ENCODE peak calls at places on chromosomes 6 and 20, in four cellular contexts. One of them, this sample, is unnamed. For H3K4me1, the result is how much of the 10 kb centered on the place peaks cover.

GRCh38 chr6:150230877-150231428 is 88.1 kb downstream of the PPP1R14C start:
- DNase-seq in upper lobe of left lung: no peak
- DNase-seq in lower lobe of right lung: no peak
- DNase-seq in OCI-LY7: no peak
- DNase-seq in this sample: no peak

GRCh38 chr6:148379966-148380653 is 37.5 kb downstream of the SASH1 start:
- DNase-seq in upper lobe of left lung: no peak
- DNase-seq in lower lobe of right lung: no peak
- DNase-seq in OCI-LY7: no peak
- DNase-seq in this sample: no peak

GRCh38 chr6:1322725-1323219 is 10.9 kb downstream of the FOXQ1 start:
- DNase-seq in upper lobe of left lung: no peak
- DNase-seq in lower lobe of right lung: no peak
- DNase-seq in OCI-LY7: no peak
- DNase-seq in this sample: no peak

GRCh38 chr20:33262658-33263065 is 20.4 kb upstream of the BPIFB1 start:
- DNase-seq in upper lobe of left lung: no peak
- DNase-seq in lower lobe of right lung: no peak
- DNase-seq in OCI-LY7: peak
- DNase-seq in this sample: peak

GRCh38 chr6:341914-342831 is 49.4 kb upstream of the IRF4 start:
- DNase-seq in upper lobe of left lung: peak
- DNase-seq in lower lobe of right lung: no peak
- DNase-seq in OCI-LY7: no peak
- DNase-seq in this sample: no peak

GRCh38 chr6:136137008-136137689 is 113.0 kb downstream of the MTFR2 start:
- DNase-seq in upper lobe of left lung: no peak
- DNase-seq in lower lobe of right lung: no peak
- DNase-seq in OCI-LY7: no peak
- DNase-seq in this sample: no peak

GRCh38 chr6:73830119-73830518 is 134.1 kb downstream of the CD109 start:
- DNase-seq in upper lobe of left lung: no peak
- DNase-seq in lower lobe of right lung: no peak
- DNase-seq in OCI-LY7: no peak
- DNase-seq in this sample: no peak

GRCh38 chr20:38460040-38460623 is 12.5 kb upstream of the RALGAPB start:
- DNase-seq in upper lobe of left lung: no peak
- DNase-seq in lower lobe of right lung: no peak
- DNase-seq in OCI-LY7: no peak
- DNase-seq in this sample: no peak

GRCh38 chr6:101150226-101150625 is 243.3 kb upstream of the GRIK2 start:
- DNase-seq in upper lobe of left lung: no peak
- DNase-seq in lower lobe of right lung: no peak
- DNase-seq in OCI-LY7: no peak
- DNase-seq in this sample: no peak

GRCh38 chr6:53347250-53347920 is 1.4 kb downstream of the ELOVL5 start:
- DNase-seq in upper lobe of left lung: no peak
- DNase-seq in lower lobe of right lung: no peak
- DNase-seq in OCI-LY7: peak
- DNase-seq in this sample: no peak

GRCh38 chr6:52285174-52286068 is 879 bp upstream of the MCM3 start:
- DNase-seq in upper lobe of left lung: no peak
- DNase-seq in lower lobe of right lung: no peak
- DNase-seq in OCI-LY7: peak
- DNase-seq in this sample: no peak

GRCh38 chr6:122068291-122068769 is 331.1 kb upstream of the HSF2 start:
- DNase-seq in upper lobe of left lung: no peak
- DNase-seq in lower lobe of right lung: no peak
- DNase-seq in OCI-LY7: no peak
- DNase-seq in this sample: no peak

GRCh38 chr20:63863021-63863797 is 1.9 kb upstream of the TPD52L2 start:
- DNase-seq in upper lobe of left lung: no peak
- DNase-seq in lower lobe of right lung: no peak
- DNase-seq in OCI-LY7: no peak
- DNase-seq in this sample: peak

GRCh38 chr20:59845472-59845871 is 88.0 kb downstream of the SYCP2 start:
- DNase-seq in upper lobe of left lung: no peak
- DNase-seq in lower lobe of right lung: no peak
- DNase-seq in OCI-LY7: no peak
- DNase-seq in this sample: no peak

GRCh38 chr6:71040043-71040442 is 83.2 kb upstream of the B3GAT2 start:
- DNase-seq in upper lobe of left lung: no peak
- DNase-seq in lower lobe of right lung: no peak
- DNase-seq in OCI-LY7: no peak
- DNase-seq in this sample: no peak

DNA sequence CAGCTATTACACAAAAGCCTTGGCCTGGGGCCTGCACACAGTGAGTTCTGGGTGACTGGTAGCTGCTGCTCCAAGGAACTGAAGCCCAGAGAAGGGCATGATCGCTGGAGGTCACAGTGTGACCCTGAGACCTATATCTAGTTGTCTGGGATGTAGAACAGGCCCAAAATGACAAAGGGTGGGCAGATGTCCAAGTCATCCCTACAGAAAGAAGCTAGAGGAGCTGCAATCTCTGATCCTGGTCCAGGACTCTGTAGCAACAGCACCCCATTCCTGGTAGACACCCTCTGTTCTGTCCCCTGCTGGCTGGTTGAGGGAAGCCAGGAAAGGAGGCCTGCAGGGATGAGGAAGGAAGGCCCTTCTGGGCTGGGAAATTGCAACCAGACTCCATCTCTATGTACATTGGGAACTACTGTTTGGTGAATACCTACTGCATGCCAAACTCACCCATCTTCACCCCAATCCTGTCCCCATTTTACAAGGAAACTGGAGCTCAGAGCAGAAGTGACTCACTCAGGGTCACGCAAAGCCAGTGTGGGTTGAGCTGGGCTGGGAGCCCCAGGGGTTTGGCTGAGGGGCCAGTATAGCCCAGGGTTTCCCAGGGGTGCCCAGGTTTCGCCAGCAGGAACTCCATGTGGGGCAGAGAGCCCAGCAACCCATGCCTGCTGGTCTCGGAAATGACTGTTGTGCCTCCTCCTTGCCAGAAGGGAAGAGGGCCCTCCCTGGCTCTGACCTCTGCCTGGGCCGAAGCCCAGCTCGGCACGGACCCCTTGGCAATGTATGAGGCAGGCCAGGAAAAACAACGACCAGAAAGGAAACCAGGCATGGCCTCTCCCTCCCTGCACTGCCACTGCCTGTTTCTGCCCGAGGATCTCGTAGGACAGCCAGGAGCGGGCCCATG is 44.9 kb upstream of the TLDC2 start:
- DNase-seq in upper lobe of left lung: peak
- DNase-seq in lower lobe of right lung: peak
- DNase-seq in OCI-LY7: no peak
- DNase-seq in this sample: peak
- H3K4me3 ChIP-seq in upper lobe of left lung: no peak
- H3K4me3 ChIP-seq in lower lobe of right lung: no peak
- H3K4me3 ChIP-seq in OCI-LY7: no peak
- H3K4me3 ChIP-seq in this sample: no peak

GRCh38 chr20:49184691-49185070 is 3.5 kb downstream of the STAU1 start:
- DNase-seq in upper lobe of left lung: no peak
- DNase-seq in lower lobe of right lung: no peak
- DNase-seq in OCI-LY7: no peak
- DNase-seq in this sample: no peak
- H3K4me1 ChIP-seq in upper lobe of left lung: under half
- H3K4me1 ChIP-seq in lower lobe of right lung: half or more
- H3K4me1 ChIP-seq in OCI-LY7: under half
- H3K4me1 ChIP-seq in this sample: under half

DNA sequence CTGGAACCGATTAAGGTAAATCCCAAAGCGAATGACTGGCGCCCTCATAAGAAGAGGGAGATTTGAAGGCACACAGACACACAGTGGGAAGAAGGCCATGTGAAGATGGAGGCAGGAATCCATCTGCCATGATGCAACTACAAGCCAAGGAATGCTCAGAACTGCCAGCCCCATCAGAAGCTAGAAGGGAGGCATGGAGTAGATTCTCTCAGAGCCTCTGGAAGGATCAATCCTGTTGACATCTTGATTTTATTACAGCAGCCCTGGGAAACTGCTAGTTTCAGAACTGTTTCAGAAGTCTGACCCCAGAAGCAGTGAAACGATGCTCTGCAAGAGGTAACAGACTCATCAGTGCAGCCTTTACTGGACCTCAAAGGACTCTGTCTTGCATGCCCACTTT is 103.5 kb upstream of the GPR6 start:
- DNase-seq in upper lobe of left lung: no peak
- DNase-seq in lower lobe of right lung: no peak
- DNase-seq in OCI-LY7: no peak
- DNase-seq in this sample: no peak
- TF ChIP-seq CTCF in upper lobe of left lung: no peak
- TF ChIP-seq CTCF in lower lobe of right lung: no peak
- TF ChIP-seq CTCF in OCI-LY7: no peak
- TF ChIP-seq CTCF in this sample: no peak

GRCh38 chr6:153083869-153084268 is 47.2 kb downstream of the RGS17 start:
- DNase-seq in upper lobe of left lung: no peak
- DNase-seq in lower lobe of right lung: no peak
- DNase-seq in OCI-LY7: no peak
- DNase-seq in this sample: no peak
- H3K4me3 ChIP-seq in upper lobe of left lung: no peak
- H3K4me3 ChIP-seq in lower lobe of right lung: no peak
- H3K4me3 ChIP-seq in OCI-LY7: no peak
- H3K4me3 ChIP-seq in this sample: no peak

GRCh38 chr6:38273325-38273724 is 366.4 kb downstream of the BTBD9 start:
- DNase-seq in upper lobe of left lung: no peak
- DNase-seq in lower lobe of right lung: no peak
- DNase-seq in OCI-LY7: no peak
- DNase-seq in this sample: no peak
- H3K4me1 ChIP-seq in upper lobe of left lung: under half
- H3K4me1 ChIP-seq in lower lobe of right lung: under half
- H3K4me1 ChIP-seq in OCI-LY7: under half
- H3K4me1 ChIP-seq in this sample: under half

DNA sequence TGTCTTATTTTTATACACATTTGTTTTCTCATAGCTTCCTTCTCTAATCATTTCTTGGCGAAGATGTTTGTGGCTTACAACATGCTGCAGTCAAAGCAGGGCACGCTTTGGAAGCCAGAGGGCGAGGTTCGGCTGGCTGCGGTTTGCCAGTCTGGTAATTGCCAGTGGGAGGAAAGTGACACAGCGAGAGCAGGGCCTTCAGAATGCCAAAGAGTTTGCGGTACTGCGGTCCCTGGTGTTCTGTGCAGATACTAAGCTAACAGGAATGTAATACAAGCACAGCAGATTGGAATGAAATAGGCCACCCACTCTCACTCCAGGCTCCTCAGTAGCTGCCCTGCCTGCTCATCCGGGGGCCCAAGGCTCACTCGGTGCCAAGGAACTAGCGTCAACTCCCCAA is 58.7 kb upstream of the TGM3 start:
- DNase-seq in upper lobe of left lung: peak
- DNase-seq in lower lobe of right lung: no peak
- DNase-seq in OCI-LY7: no peak
- DNase-seq in this sample: peak
- TF ChIP-seq CTCF in upper lobe of left lung: no peak
- TF ChIP-seq CTCF in lower lobe of right lung: no peak
- TF ChIP-seq CTCF in OCI-LY7: no peak
- TF ChIP-seq CTCF in this sample: peak

GRCh38 chr6:96836579-96837137 is 619 bp downstream of the GPR63 start:
- DNase-seq in upper lobe of left lung: no peak
- DNase-seq in lower lobe of right lung: no peak
- DNase-seq in OCI-LY7: no peak
- DNase-seq in this sample: no peak
- H3K4me3 ChIP-seq in upper lobe of left lung: peak
- H3K4me3 ChIP-seq in lower lobe of right lung: peak
- H3K4me3 ChIP-seq in OCI-LY7: peak
- H3K4me3 ChIP-seq in this sample: peak

GRCh38 chr6:167581637-167582036 is 245.1 kb upstream of the AFDN start:
- DNase-seq in upper lobe of left lung: no peak
- DNase-seq in lower lobe of right lung: no peak
- DNase-seq in OCI-LY7: no peak
- DNase-seq in this sample: no peak
- H3K4me1 ChIP-seq in upper lobe of left lung: under half
- H3K4me1 ChIP-seq in lower lobe of right lung: under half
- H3K4me1 ChIP-seq in OCI-LY7: under half
- H3K4me1 ChIP-seq in this sample: under half

This sample was measured in RWPE2.